ENCODE peak calls at places on chromosomes 3 and 15, in five cellular contexts. X, S, P, K and J are unnamed samples.
A peak's percentile ranks its signal among the peaks of the same experiment; 100 is the strongest.

GRCh38 chr3:175093738-175094137 is 234.6 kb downstream of the NAALADL2 start:
- DNase-seq in X (no peak), S (no peak), P (no peak), K (no peak), J (no peak)

GRCh38 chr3:46671541-46672348 is 21.7 kb downstream of the ALS2CL start:
- DNase-seq in X (no peak), S (peak; percentile 54), P (no peak), K (no peak), J (no peak)

GRCh38 chr3:193594946-193595689 is 2.1 kb downstream of the OPA1 start:
- DNase-seq in X (no peak), S (no peak), P (no peak), K (no peak), J (no peak)

GRCh38 chr15:67033521-67033920 is 31.9 kb upstream of the SMAD3 start:
- DNase-seq in X (no peak), S (no peak), P (no peak), K (no peak), J (no peak)

GRCh38 chr3:71070497-71071465 is 512.7 kb downstream of the FOXP1 start:
- DNase-seq in X (no peak), S (no peak), P (no peak), K (no peak), J (no peak)

GRCh38 chr15:67101981-67102929 is 36.9 kb downstream of the SMAD3 start:
- DNase-seq in X (no peak), S (no peak), P (no peak), K (no peak), J (no peak)

GRCh38 chr15:22810033-22810734 is 23.7 kb downstream of the NIPA1 start:
- DNase-seq in X (no peak), S (no peak), P (no peak), K (no peak), J (no peak)

GRCh38 chr15:85591622-85592021 is 203.1 kb downstream of the KLHL25 start:
- DNase-seq in X (no peak), S (no peak), P (no peak), K (no peak), J (no peak)

GRCh38 chr3:85476891-85477495 is 518.2 kb downstream of the CADM2 start:
- DNase-seq in X (no peak), S (no peak), P (no peak), K (no peak), J (no peak)

GRCh38 chr15:62449638-62450037 is 284.6 kb upstream of the C2CD4B start:
- DNase-seq in X (no peak), S (no peak), P (no peak), K (no peak), J (no peak)

GRCh38 chr3:39232859-39233258 is 40.5 kb upstream of the XIRP1 start:
- DNase-seq in X (no peak), S (no peak), P (no peak), K (no peak), J (no peak)

GRCh38 chr15:62063851-62064635 is 2.7 kb upstream of the C2CD4A start:
- DNase-seq in X (no peak), S (no peak), P (no peak), K (no peak), J (no peak)

GRCh38 chr3:22496641-22497040 is 706.5 kb upstream of the UBE2E2 start:
- DNase-seq in X (no peak), S (no peak), P (no peak), K (no peak), J (no peak)

GRCh38 chr3:66816110-66816761 is 181.9 kb upstream of the KBTBD8 start:
- DNase-seq in X (peak; percentile 16), S (no peak), P (no peak), K (no peak), J (no peak)

GRCh38 chr3:171712168-171712938 is 97.9 kb downstream of the PLD1 start:
- DNase-seq in X (no peak), S (no peak), P (no peak), K (no peak), J (no peak)

GRCh38 chr15:77224352-77224751 is 153.4 kb upstream of the TSPAN3 start:
- DNase-seq in X (no peak), S (no peak), P (no peak), K (no peak), J (no peak)

GRCh38 chr3:133459400-133459799 is 59.5 kb downstream of the BFSP2 start:
- DNase-seq in X (no peak), S (no peak), P (no peak), K (no peak), J (no peak)

GRCh38 chr3:197950661-197951029 is 655 bp downstream of the RPL35A start:
- DNase-seq in X (no peak), S (no peak), P (no peak), K (no peak), J (no peak)

GRCh38 chr15:22956257-22956979 is 23.8 kb downstream of the CYFIP1 start:
- DNase-seq in X (no peak), S (peak; percentile 53), P (no peak), K (no peak), J (no peak)

GRCh38 chr15:48850648-48851047 is 27.3 kb upstream of the EID1 start:
- DNase-seq in X (no peak), S (no peak), P (no peak), K (no peak), J (no peak)

GRCh38 chr3:196108075-196108743 is 26.3 kb upstream of the TFRC start:
- DNase-seq in X (peak; percentile 90), S (peak; percentile 69), P (no peak), K (peak; percentile 81), J (no peak)

GRCh38 chr3:71672302-71672701 is 52.9 kb downstream of the EIF4E3 start:
- DNase-seq in X (no peak), S (no peak), P (no peak), K (no peak), J (no peak)

GRCh38 chr3:122665226-122665786 is 15.3 kb upstream of the PARP14 start:
- DNase-seq in X (no peak), S (no peak), P (no peak), K (no peak), J (no peak)

DNA sequence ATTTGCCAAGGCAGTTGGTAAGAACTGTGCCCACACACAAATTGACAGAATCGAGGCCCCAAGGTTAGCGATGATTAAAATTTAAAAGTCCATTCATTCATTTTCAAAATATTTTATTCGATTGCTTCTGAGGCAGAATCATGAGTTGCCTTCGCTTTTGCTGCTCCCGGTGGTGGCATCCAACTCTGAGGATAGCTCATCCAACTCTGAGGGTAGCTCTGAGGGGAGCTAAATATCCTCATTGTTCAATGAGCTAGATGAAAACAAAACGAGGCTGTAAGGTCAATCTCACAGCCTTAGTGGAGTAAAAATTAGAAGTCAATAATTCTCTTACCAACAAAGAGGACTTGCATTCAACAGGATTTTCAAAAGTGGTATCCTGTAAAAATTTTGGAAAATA is 901 bp upstream of the CHL1 start:
- DNase-seq in X (no peak), S (no peak), P (no peak), K (no peak), J (no peak)
- TF ChIP-seq CTCF in X (no peak), S (no peak), P (no peak), K (no peak), J (no peak)

GRCh38 chr15:55319537-55320325 is 709 bp downstream of the PIGB start:
- DNase-seq in X (peak; percentile 60), S (no peak), P (no peak), K (no peak), J (no peak)

GRCh38 chr15:55320963-55321362 is 1.9 kb downstream of the PIGB start:
- DNase-seq in X (no peak), S (no peak), P (no peak), K (no peak), J (no peak)

GRCh38 chr15:55322452-55322851 is 3.4 kb downstream of the PIGB start:
- DNase-seq in X (no peak), S (no peak), P (no peak), K (no peak), J (no peak)

DNA sequence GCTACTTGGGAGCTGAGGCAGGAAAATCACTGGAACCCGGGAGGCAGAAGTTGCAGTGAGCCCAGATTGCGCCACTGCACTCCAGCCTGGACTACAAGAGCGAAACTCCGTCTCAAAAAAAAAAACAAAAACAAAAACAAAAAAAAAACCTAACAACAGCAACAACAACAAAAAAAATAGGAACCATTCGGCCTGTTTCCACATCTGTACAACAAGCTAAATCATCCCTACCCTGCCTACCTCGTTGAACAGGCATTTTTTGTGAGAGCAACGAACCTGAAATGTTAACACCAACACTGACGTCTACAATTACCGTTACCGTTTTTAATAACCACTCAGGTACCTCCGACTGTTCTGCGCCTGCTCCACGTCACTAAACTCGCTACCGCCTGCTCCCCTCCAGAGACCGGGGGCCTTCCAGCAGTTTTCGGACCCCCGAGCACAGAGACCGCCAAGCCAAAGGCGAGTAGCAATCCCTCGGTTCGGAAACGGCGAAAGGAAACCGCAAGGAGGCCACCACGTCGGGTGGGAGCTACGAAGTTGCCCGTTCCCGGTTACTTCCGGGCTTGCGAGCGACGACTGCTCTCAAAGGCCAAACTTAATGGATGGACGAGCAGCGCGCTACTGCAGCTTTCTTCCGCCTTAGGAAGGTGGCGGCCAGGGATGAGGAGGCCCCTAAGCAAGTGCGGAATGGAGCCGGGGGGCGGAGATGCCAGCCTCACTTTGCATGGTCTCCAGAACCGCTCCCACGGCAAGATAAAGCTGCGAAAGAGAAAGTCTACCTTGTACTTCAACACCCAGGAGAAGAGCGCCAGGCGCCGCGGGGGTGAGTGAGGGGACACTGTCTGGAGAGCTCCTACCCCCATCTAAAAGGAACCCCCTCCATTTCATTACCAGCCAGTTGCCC is at the start of the genes PIGB and PIGBOS1:
- DNase-seq in X (peak; percentile 80), S (peak; percentile 91), P (peak; percentile 75), K (peak; percentile 88), J (peak; percentile 92)
- TF ChIP-seq CTCF in X (no peak), S (no peak), P (no peak), K (no peak), J (no peak)

GRCh38 chr15:88730751-88731150 is 72.5 kb upstream of the ACAN start:
- DNase-seq in X (no peak), S (no peak), P (no peak), K (no peak), J (peak; percentile 68)

GRCh38 chr15:88736204-88736603 is 67.0 kb upstream of the ACAN start:
- DNase-seq in X (no peak), S (no peak), P (no peak), K (no peak), J (peak; percentile 44)

GRCh38 chr15:88738796-88739195 is 64.4 kb upstream of the ACAN start:
- DNase-seq in X (no peak), S (no peak), P (no peak), K (no peak), J (peak; percentile 53)

GRCh38 chr15:88739541-88739940 is 63.7 kb upstream of the ACAN start:
- DNase-seq in X (no peak), S (no peak), P (no peak), K (no peak), J (peak; percentile 59)

GRCh38 chr15:88735212-88735611 is 68.0 kb upstream of the ACAN start:
- DNase-seq in X (no peak), S (no peak), P (no peak), K (no peak), J (no peak)
- TF ChIP-seq CTCF in X (no peak), S (no peak), P (no peak), K (no peak), J (no peak)

GRCh38 chr15:38853608-38854007 is 289.0 kb upstream of the RASGRP1 start:
- DNase-seq in X (peak; percentile 12), S (no peak), P (no peak), K (no peak), J (no peak)
- TF ChIP-seq CTCF in X (peak; percentile 41), S (no peak), P (no peak), K (no peak), J (peak; percentile 51)

GRCh38 chr3:24493951-24494615 is 567 bp downstream of the THRB start:
- DNase-seq in X (peak; percentile 64), S (peak; percentile 92), P (peak; percentile 25), K (peak; percentile 70), J (peak; percentile 85)
- TF ChIP-seq CTCF in X (peak; percentile 7), S (no peak), P (no peak), K (no peak), J (no peak)

GRCh38 chr15:73683624-73684536 is at the start of gene CD276:
- DNase-seq in X (peak; percentile 72), S (peak; percentile 87), P (no peak), K (peak; percentile 81), J (peak; percentile 88)
- TF ChIP-seq CTCF in X (peak; percentile 39), S (no peak), P (no peak), K (peak; percentile 9), J (peak; percentile 44)